ENCODE peak calls at places on chromosome 9, in six cellular contexts. One of them, this sample, is unnamed.

GRCh38 chr9:71766663-71767062 is 1.6 kb downstream of the CEMIP2 start:
- DNase-seq in HepG2: peak; percentile 87
- DNase-seq in K562: no peak
- DNase-seq in H1: no peak
- DNase-seq in GM12878: peak; percentile 9
- DNase-seq in WTC11: no peak
- DNase-seq in this sample: no peak

GRCh38 chr9:12773562-12773961 is 1.3 kb upstream of the LURAP1L start:
- DNase-seq in H1: no peak
- DNase-seq in K562: no peak
- DNase-seq in WTC11: no peak
- DNase-seq in GM12878: no peak
- DNase-seq in HepG2: no peak
- DNase-seq in this sample: no peak

GRCh38 chr9:81622471-81623245 is 66.7 kb downstream of the TLE1 start:
- DNase-seq in GM12878: no peak
- DNase-seq in HepG2: no peak
- DNase-seq in K562: no peak
- DNase-seq in WTC11: no peak
- DNase-seq in H1: no peak
- DNase-seq in this sample: no peak

GRCh38 chr9:1005043-1005667 is 28.7 kb downstream of the DMRT3 start:
- DNase-seq in K562: peak; percentile 7
- DNase-seq in WTC11: peak; percentile 29
- DNase-seq in HepG2: peak; percentile 47
- DNase-seq in H1: no peak
- DNase-seq in GM12878: peak; percentile 53
- DNase-seq in this sample: peak; percentile 24

GRCh38 chr9:83964973-83965349 is 15.1 kb downstream of the HNRNPK start:
- DNase-seq in WTC11: no peak
- DNase-seq in HepG2: no peak
- DNase-seq in H1: no peak
- DNase-seq in GM12878: no peak
- DNase-seq in K562: no peak
- DNase-seq in this sample: no peak

GRCh38 chr9:77156646-77157371 is 20.5 kb upstream of the VPS13A start:
- DNase-seq in HepG2: no peak
- DNase-seq in H1: no peak
- DNase-seq in GM12878: no peak
- DNase-seq in WTC11: no peak
- DNase-seq in K562: no peak
- DNase-seq in this sample: no peak

GRCh38 chr9:8858250-8859161 is 1058.9 kb upstream of the DMAC1 start:
- DNase-seq in H1: peak; percentile 61
- DNase-seq in WTC11: peak; percentile 25
- DNase-seq in HepG2: no peak
- DNase-seq in K562: no peak
- DNase-seq in GM12878: no peak
- DNase-seq in this sample: no peak

GRCh38 chr9:80061096-80061495 is 489.3 kb downstream of the TLE4 start:
- DNase-seq in HepG2: no peak
- DNase-seq in H1: no peak
- DNase-seq in WTC11: no peak
- DNase-seq in K562: no peak
- DNase-seq in GM12878: no peak
- DNase-seq in this sample: no peak

GRCh38 chr9:105290401-105290800 is 46.0 kb downstream of the SLC44A1 start:
- DNase-seq in H1: no peak
- DNase-seq in HepG2: no peak
- DNase-seq in GM12878: no peak
- DNase-seq in WTC11: no peak
- DNase-seq in K562: no peak
- DNase-seq in this sample: no peak

GRCh38 chr9:90331826-90332575 is 310.6 kb downstream of the DIRAS2 start:
- DNase-seq in WTC11: no peak
- DNase-seq in H1: no peak
- DNase-seq in GM12878: no peak
- DNase-seq in HepG2: no peak
- DNase-seq in K562: no peak
- DNase-seq in this sample: no peak

GRCh38 chr9:123724211-123724831 is 205.6 kb downstream of the DENND1A start:
- DNase-seq in GM12878: no peak
- DNase-seq in K562: no peak
- DNase-seq in HepG2: no peak
- DNase-seq in H1: no peak
- DNase-seq in WTC11: no peak
- DNase-seq in this sample: no peak

GRCh38 chr9:136208675-136209074 is 3.7 kb upstream of the LHX3 start:
- DNase-seq in WTC11: no peak
- DNase-seq in HepG2: no peak
- DNase-seq in K562: no peak
- DNase-seq in GM12878: no peak
- DNase-seq in H1: no peak
- DNase-seq in this sample: no peak

GRCh38 chr9:93305497-93306020 is 121.6 kb downstream of the WNK2 start:
- DNase-seq in GM12878: no peak
- DNase-seq in HepG2: no peak
- DNase-seq in K562: no peak
- DNase-seq in H1: no peak
- DNase-seq in WTC11: no peak
- DNase-seq in this sample: no peak

GRCh38 chr9:124260769-124261603 is 3.2 kb downstream of the NEK6 start:
- DNase-seq in H1: no peak
- DNase-seq in HepG2: peak; percentile 61
- DNase-seq in K562: no peak
- DNase-seq in GM12878: no peak
- DNase-seq in WTC11: no peak
- DNase-seq in this sample: no peak

GRCh38 chr9:82987370-82987769 is 75.6 kb downstream of the RASEF start:
- DNase-seq in K562: no peak
- DNase-seq in WTC11: no peak
- DNase-seq in HepG2: no peak
- DNase-seq in H1: no peak
- DNase-seq in GM12878: no peak
- DNase-seq in this sample: no peak

GRCh38 chr9:13035822-13036221 is 243.7 kb downstream of the MPDZ start:
- DNase-seq in GM12878: no peak
- DNase-seq in K562: no peak
- DNase-seq in WTC11: no peak
- DNase-seq in H1: no peak
- DNase-seq in HepG2: no peak
- DNase-seq in this sample: no peak

GRCh38 chr9:132877447-132877817 is 652 bp downstream of the AK8 start:
- DNase-seq in K562: no peak
- DNase-seq in GM12878: no peak
- DNase-seq in WTC11: no peak
- DNase-seq in H1: no peak
- DNase-seq in HepG2: no peak
- DNase-seq in this sample: no peak

GRCh38 chr9:73441890-73442818 is 290.5 kb downstream of the ANXA1 start:
- DNase-seq in HepG2: no peak
- DNase-seq in WTC11: no peak
- DNase-seq in K562: no peak
- DNase-seq in H1: no peak
- DNase-seq in GM12878: no peak
- DNase-seq in this sample: no peak

GRCh38 chr9:91162784-91163440 is 198.8 kb downstream of the AUH start:
- DNase-seq in H1: no peak
- DNase-seq in WTC11: no peak
- DNase-seq in GM12878: peak; percentile 21
- DNase-seq in K562: peak; percentile 43
- DNase-seq in HepG2: no peak
- DNase-seq in this sample: no peak

GRCh38 chr9:132008184-132008781 is 71.4 kb downstream of the MED27 start:
- DNase-seq in GM12878: no peak
- DNase-seq in WTC11: no peak
- DNase-seq in K562: no peak
- DNase-seq in H1: no peak
- DNase-seq in HepG2: no peak
- DNase-seq in this sample: peak; percentile 15

GRCh38 chr9:88697764-88698436 is 162.9 kb downstream of the NXNL2 start:
- DNase-seq in H1: no peak
- DNase-seq in K562: no peak
- DNase-seq in WTC11: no peak
- DNase-seq in GM12878: no peak
- DNase-seq in HepG2: no peak
- DNase-seq in this sample: no peak

GRCh38 chr9:98665511-98665910 is 43.2 kb downstream of the GABBR2 start:
- DNase-seq in K562: no peak
- DNase-seq in GM12878: no peak
- DNase-seq in H1: no peak
- DNase-seq in HepG2: no peak
- DNase-seq in WTC11: no peak
- DNase-seq in this sample: no peak

GRCh38 chr9:36396985-36397384 is 3.1 kb downstream of the RNF38 start:
- DNase-seq in HepG2: no peak
- DNase-seq in H1: no peak
- DNase-seq in WTC11: no peak
- DNase-seq in GM12878: no peak
- DNase-seq in K562: no peak
- DNase-seq in this sample: no peak

GRCh38 chr9:87497604-87498045 is at the start of gene DAPK1:
- DNase-seq in HepG2: peak; percentile 55
- DNase-seq in WTC11: peak; percentile 79
- DNase-seq in K562: peak; percentile 77
- DNase-seq in H1: peak; percentile 86
- DNase-seq in GM12878: no peak
- DNase-seq in this sample: peak; percentile 23

GRCh38 chr9:75089369-75089766 is 1.1 kb downstream of the OSTF1 start:
- DNase-seq in H1: no peak
- DNase-seq in WTC11: no peak
- DNase-seq in HepG2: no peak
- DNase-seq in K562: no peak
- DNase-seq in GM12878: no peak
- DNase-seq in this sample: no peak

GRCh38 chr9:129888085-129888808 is 53.0 kb downstream of the USP20 start:
- DNase-seq in H1: no peak
- DNase-seq in GM12878: peak; percentile 100
- DNase-seq in WTC11: no peak
- DNase-seq in HepG2: no peak
- DNase-seq in K562: peak; percentile 70
- DNase-seq in this sample: no peak
- TF ChIP-seq ATF3 in H1: no peak
- TF ChIP-seq ATF3 in GM12878: no peak
- TF ChIP-seq ATF3 in WTC11: no peak
- TF ChIP-seq ATF3 in HepG2: no peak
- TF ChIP-seq ATF3 in K562: no peak
- TF ChIP-seq ATF3 in this sample: no peak

GRCh38 chr9:129482521-129483466 is 138.1 kb downstream of the C9orf50 start:
- DNase-seq in GM12878: no peak
- DNase-seq in WTC11: no peak
- DNase-seq in K562: peak; percentile 84
- DNase-seq in HepG2: no peak
- DNase-seq in H1: no peak
- DNase-seq in this sample: no peak
- TF ChIP-seq ATF3 in GM12878: no peak
- TF ChIP-seq ATF3 in WTC11: no peak
- TF ChIP-seq ATF3 in K562: no peak
- TF ChIP-seq ATF3 in HepG2: no peak
- TF ChIP-seq ATF3 in H1: no peak
- TF ChIP-seq ATF3 in this sample: no peak

DNA sequence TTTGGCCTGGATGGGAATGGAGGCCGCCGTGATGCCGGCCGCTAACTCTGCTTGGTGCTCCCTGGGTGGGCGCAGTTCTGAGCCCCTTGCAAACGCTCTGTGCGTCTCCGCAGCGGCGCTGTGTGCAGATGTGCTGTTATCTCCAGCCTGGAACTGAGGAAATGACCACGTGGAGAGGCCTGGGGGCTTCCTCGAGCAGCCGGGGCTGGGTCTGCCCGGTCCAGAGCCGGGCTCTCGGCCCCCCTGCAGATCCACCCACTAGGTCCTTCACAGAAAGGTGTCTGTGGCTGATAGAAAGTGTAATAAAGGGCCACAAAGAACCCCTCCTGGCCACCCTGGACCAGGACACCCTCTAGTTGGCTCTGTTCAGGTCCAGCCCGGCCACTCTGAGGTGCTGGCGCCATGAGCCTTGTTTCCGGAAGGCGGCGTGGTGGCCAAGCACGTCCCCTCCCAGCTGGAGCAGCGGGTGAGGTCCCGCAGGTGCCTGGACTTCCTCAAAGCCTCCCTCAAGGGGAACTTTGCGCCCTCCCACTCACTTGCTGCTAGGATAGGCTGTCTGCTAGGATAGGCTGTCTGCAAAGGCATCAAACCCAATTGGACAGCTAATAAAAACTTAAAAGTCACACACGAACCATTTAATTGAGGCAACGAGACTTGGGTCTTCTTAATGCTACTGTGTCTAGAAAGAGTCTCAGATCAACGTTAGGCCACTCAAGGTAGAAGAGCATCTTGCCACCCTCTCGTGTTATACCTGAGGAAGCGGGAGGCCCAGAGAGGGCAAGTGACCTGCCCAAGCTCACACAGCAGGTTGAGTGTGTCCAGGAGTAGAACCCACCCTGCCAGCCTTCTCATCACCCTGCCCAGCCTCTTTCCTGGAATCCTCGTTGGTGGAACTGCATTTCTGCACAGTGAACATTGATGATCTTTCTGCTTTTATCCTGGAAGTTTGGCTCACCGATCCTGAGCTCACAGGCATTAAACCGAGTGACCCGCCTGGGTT is 109.3 kb upstream of the FCN2 start:
- DNase-seq in WTC11: no peak
- DNase-seq in K562: peak; percentile 18
- DNase-seq in H1: no peak
- DNase-seq in HepG2: no peak
- DNase-seq in GM12878: peak; percentile 34
- DNase-seq in this sample: no peak
- TF ChIP-seq ATF3 in WTC11: no peak
- TF ChIP-seq ATF3 in K562: no peak
- TF ChIP-seq ATF3 in H1: no peak
- TF ChIP-seq ATF3 in HepG2: no peak
- TF ChIP-seq ATF3 in GM12878: no peak
- TF ChIP-seq ATF3 in this sample: no peak

DNA sequence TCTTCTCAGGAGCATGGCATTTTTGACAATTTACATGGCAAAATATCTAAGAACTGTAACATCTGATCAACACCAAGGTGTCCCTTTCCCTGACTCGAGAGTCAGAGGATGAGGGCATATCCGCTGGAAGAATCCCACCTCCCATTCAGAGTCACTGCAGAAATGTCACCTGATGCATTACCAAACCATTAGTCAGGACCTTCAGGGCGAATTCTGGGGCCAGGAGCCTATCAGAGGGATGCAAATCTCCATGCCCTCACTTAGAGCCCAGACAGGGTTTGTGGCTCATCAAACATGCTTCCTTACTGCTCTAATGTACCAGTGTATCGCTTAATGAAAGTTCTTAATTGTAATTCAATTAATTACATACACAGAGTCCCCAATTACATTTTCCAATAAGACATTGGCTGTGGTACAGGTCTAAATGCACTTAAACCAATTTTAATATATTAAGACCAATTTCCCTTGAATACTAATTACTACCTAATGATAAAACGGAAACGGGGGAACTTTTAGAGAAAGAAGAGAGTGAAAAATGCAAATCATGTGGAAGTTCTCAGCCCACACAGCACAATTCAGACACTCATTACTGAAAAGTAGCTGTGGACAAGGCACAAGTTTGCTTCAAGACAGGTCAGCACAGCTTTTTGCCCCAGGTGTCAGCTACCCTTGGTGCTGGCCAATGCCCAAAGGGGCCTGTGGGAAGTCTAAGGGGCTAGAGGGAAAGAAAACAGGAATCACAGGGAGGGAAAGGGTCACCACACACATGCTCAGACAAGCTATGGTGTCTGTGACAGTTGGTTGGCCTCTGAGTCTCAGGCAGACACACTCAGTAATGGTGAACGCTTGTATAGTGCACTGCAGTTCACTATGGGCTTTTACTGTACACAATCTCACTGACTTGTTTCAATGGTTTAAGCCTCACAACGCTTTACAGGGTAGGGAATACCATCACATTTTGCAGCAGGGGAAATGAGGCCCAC is 211.6 kb downstream of the MAPKAP1 start:
- DNase-seq in H1: no peak
- DNase-seq in HepG2: no peak
- DNase-seq in WTC11: no peak
- DNase-seq in K562: no peak
- DNase-seq in GM12878: peak; percentile 53
- DNase-seq in this sample: peak; percentile 21
- TF ChIP-seq ATF3 in H1: no peak
- TF ChIP-seq ATF3 in HepG2: no peak
- TF ChIP-seq ATF3 in WTC11: no peak
- TF ChIP-seq ATF3 in K562: no peak
- TF ChIP-seq ATF3 in GM12878: no peak
- TF ChIP-seq ATF3 in this sample: no peak

This sample was measured in HCT116.